ENCODE peak calls at places on chromosomes 2 and 18, in six cellular contexts. G, H, N, M, L and T are unnamed samples.

GRCh38 chr2:223316346-223316745 is 264.4 kb downstream of the KCNE4 start:
- DNase-seq in H (no peak), M (no peak), G (no peak), L (no peak), N (no peak), T (no peak)

GRCh38 chr2:35973132-35973736 is 382.3 kb upstream of the CRIM1 start:
- DNase-seq in N (no peak), M (no peak), L (peak), G (no peak), H (no peak), T (no peak)

GRCh38 chr2:128458438-128458837 is 139.8 kb upstream of the HS6ST1 start:
- DNase-seq in G (no peak), N (no peak), H (no peak), M (no peak), L (peak), T (no peak)

GRCh38 chr2:175012516-175012915 is 7.3 kb upstream of the CHN1 start:
- DNase-seq in H (no peak), L (peak), M (no peak), N (no peak), G (no peak), T (no peak)

GRCh38 chr2:80256396-80257167 is 48.0 kb downstream of the LRRTM1 start:
- DNase-seq in H (no peak), L (peak), N (no peak), G (no peak), M (no peak), T (no peak)

GRCh38 chr2:96952976-96953610 is 33.3 kb downstream of the FAM178B start:
- DNase-seq in G (peak), H (no peak), L (no peak), N (no peak), M (no peak), T (no peak)

GRCh38 chr2:11342561-11343343 is 1.7 kb downstream of the ROCK2 start:
- DNase-seq in G (no peak), M (no peak), H (peak), L (peak), N (no peak), T (no peak)

GRCh38 chr2:84980263-84980983 is 9.5 kb downstream of the KCMF1 start:
- DNase-seq in N (no peak), L (no peak), G (no peak), H (no peak), M (no peak), T (no peak)

GRCh38 chr2:9378433-9379371 is 44.6 kb downstream of the ITGB1BP1 start:
- DNase-seq in N (no peak), H (peak), G (no peak), L (peak), M (no peak), T (no peak)

GRCh38 chr2:152471499-152471898 is 136.5 kb downstream of the FMNL2 start:
- DNase-seq in N (no peak), H (peak), G (no peak), M (no peak), L (no peak), T (no peak)

GRCh38 chr2:132429941-132430573 is 13.5 kb downstream of the GPR39 start:
- DNase-seq in M (no peak), N (no peak), H (no peak), G (no peak), L (no peak), T (no peak)

GRCh38 chr2:136378712-136379595 is 261.0 kb upstream of the CXCR4 start:
- DNase-seq in L (peak), N (peak), G (no peak), H (peak), M (peak), T (peak)

GRCh38 chr2:226583715-226584114 is 215.9 kb downstream of the IRS1 start:
- DNase-seq in L (peak), G (no peak), M (no peak), N (no peak), H (peak), T (no peak)

GRCh38 chr18:48798334-48799197 is 152.2 kb downstream of the SMAD7 start:
- DNase-seq in N (no peak), M (no peak), G (peak), H (no peak), L (no peak), T (no peak)

GRCh38 chr18:51537487-51537886 is 340.0 kb upstream of the MEX3C start:
- DNase-seq in H (no peak), L (no peak), G (no peak), M (no peak), N (peak), T (peak)

GRCh38 chr2:65638438-65638837 is 206.0 kb upstream of the SPRED2 start:
- DNase-seq in G (no peak), L (peak), N (no peak), M (no peak), H (no peak), T (no peak)

GRCh38 chr18:58631301-58631700 is 2.4 kb upstream of the ALPK2 start:
- DNase-seq in N (no peak), G (no peak), L (no peak), M (no peak), H (no peak), T (no peak)

GRCh38 chr18:45775726-45776125 is 49.7 kb upstream of the SIGLEC15 start:
- DNase-seq in N (no peak), L (peak), G (no peak), M (no peak), H (no peak), T (no peak)

GRCh38 chr2:16652296-16653082 is 13.1 kb downstream of the CYRIA start:
- DNase-seq in N (no peak), L (no peak), H (peak), M (no peak), G (no peak), T (no peak)

GRCh38 chr2:234366891-234367290 is 130.0 kb downstream of the ARL4C start:
- DNase-seq in G (no peak), N (no peak), H (peak), L (no peak), M (no peak), T (no peak)

GRCh38 chr18:5900249-5900648 is 4.9 kb upstream of the TMEM200C start:
- DNase-seq in H (no peak), M (no peak), N (no peak), G (no peak), L (no peak), T (no peak)

GRCh38 chr2:69700381-69700780 is 41.6 kb upstream of the ANXA4 start:
- DNase-seq in H (no peak), M (no peak), G (no peak), L (no peak), N (no peak), T (no peak)

GRCh38 chr2:241810304-241811208 is 1.6 kb downstream of the NEU4 start:
- DNase-seq in H (peak), M (no peak), N (no peak), L (no peak), G (peak), T (no peak)

GRCh38 chr2:101403745-101404144 is 16.4 kb upstream of the CREG2 start:
- DNase-seq in G (no peak), M (no peak), N (no peak), L (no peak), H (no peak), T (no peak)

GRCh38 chr2:7744827-7745226 is 827.6 kb downstream of the RNF144A start:
- DNase-seq in M (no peak), N (no peak), H (no peak), G (no peak), L (peak), T (no peak)

GRCh38 chr18:6623278-6623677 is 106.2 kb upstream of the ARHGAP28 start:
- DNase-seq in L (no peak), N (no peak), H (no peak), G (no peak), M (no peak), T (no peak)

GRCh38 chr2:28454016-28454930 is 41.6 kb upstream of the PLB1 start:
- DNase-seq in M (no peak), N (no peak), L (peak), H (no peak), G (no peak), T (no peak)

GRCh38 chr2:105739408-105739807 is 5.3 kb upstream of the NCK2 start:
- DNase-seq in M (no peak), N (no peak), H (no peak), G (no peak), L (peak), T (no peak)

GRCh38 chr2:235106874-235107639 is 155.2 kb downstream of the SH3BP4 start:
- DNase-seq in N (peak), L (peak), M (no peak), G (no peak), H (peak), T (peak)

GRCh38 chr2:176158306-176158643 is 1.2 kb downstream of the HOXD3 start:
- DNase-seq in G (no peak), H (no peak), N (peak), M (no peak), L (no peak), T (no peak)

GRCh38 chr2:239821694-239822075 is 203.5 kb downstream of the NDUFA10 start:
- DNase-seq in N (no peak), L (no peak), M (no peak), H (no peak), G (no peak), T (no peak)

GRCh38 chr2:118086024-118086633 is 2.1 kb upstream of the INSIG2 start:
- DNase-seq in L (no peak), G (no peak), N (no peak), M (no peak), H (no peak), T (no peak)

GRCh38 chr2:33069894-33070651 is 123.3 kb downstream of the LTBP1 start:
- DNase-seq in L (peak), M (no peak), G (no peak), H (peak), N (no peak), T (no peak)

GRCh38 chr2:37869756-37870155 is 55.3 kb upstream of the RMDN2 start:
- DNase-seq in L (peak), G (no peak), M (no peak), N (no peak), H (no peak), T (no peak)

GRCh38 chr2:234880551-234881211 is 71.1 kb upstream of the SH3BP4 start:
- DNase-seq in G (no peak), N (no peak), L (peak), H (peak), M (no peak), T (no peak)

GRCh38 chr2:163698857-163699256 is 37.0 kb downstream of the FIGN start:
- DNase-seq in L (no peak), G (no peak), H (no peak), N (no peak), M (no peak), T (no peak)